ENCODE peak calls at places on chromosomes 13 and 19, in eight cellular contexts. J, H, O, B, Y, G, A and E are unnamed samples.
A peak's percentile ranks its signal among the peaks of the same experiment; 100 is the strongest.

GRCh38 chr13:67100723-67101122 is 129.4 kb downstream of the PCDH9 start:
- DNase-seq in J (no peak), H (no peak), O (peak; percentile 79), B (no peak), Y (no peak), G (no peak), A (no peak), E (no peak)

GRCh38 chr13:74325106-74325505 is 190.9 kb upstream of the KLF12 start:
- DNase-seq in J (no peak), H (peak; percentile 82), O (peak; percentile 84), B (peak; percentile 9), Y (no peak), G (no peak), A (peak; percentile 68), E (peak; percentile 65)

GRCh38 chr19:53196777-53197396 is 3.7 kb upstream of the ZNF665 start:
- DNase-seq in J (peak; percentile 99), H (peak; percentile 84), O (peak; percentile 84), B (peak; percentile 95), Y (peak; percentile 98), G (peak; percentile 39), A (peak; percentile 84), E (peak; percentile 95)

GRCh38 chr13:65112123-65113075 is 2117.7 kb downstream of the PCDH9 start:
- DNase-seq in J (no peak), H (no peak), O (peak; percentile 66), B (no peak), Y (no peak), G (peak; percentile 90), A (no peak), E (no peak)

GRCh38 chr13:39244561-39245230 is 206.4 kb downstream of the NHLRC3 start:
- DNase-seq in J (no peak), H (no peak), O (no peak), B (no peak), Y (no peak), G (no peak), A (no peak), E (no peak)

GRCh38 chr13:44238011-44238421 is 135.6 kb upstream of the SERP2 start:
- DNase-seq in J (no peak), H (peak; percentile 68), O (peak; percentile 49), B (no peak), Y (no peak), G (peak; percentile 49), A (peak; percentile 83), E (peak; percentile 72)

GRCh38 chr13:38686635-38687245 is at the start of gene FREM2:
- DNase-seq in J (no peak), H (no peak), O (peak; percentile 59), B (no peak), Y (peak; percentile 97), G (no peak), A (no peak), E (peak; percentile 8)

GRCh38 chr19:47459477-47459876 is 12.2 kb downstream of the SLC8A2 start:
- DNase-seq in J (no peak), H (no peak), O (no peak), B (no peak), Y (no peak), G (no peak), A (no peak), E (no peak)

GRCh38 chr13:111043575-111043982 is 71.5 kb upstream of the ARHGEF7 start:
- DNase-seq in J (peak; percentile 54), H (no peak), O (no peak), B (no peak), Y (no peak), G (no peak), A (peak; percentile 64), E (peak; percentile 67)

GRCh38 chr13:110137677-110138008 is 169.3 kb downstream of the COL4A1 start:
- DNase-seq in J (no peak), H (peak; percentile 27), O (no peak), B (peak; percentile 25), Y (peak; percentile 43), G (no peak), A (peak; percentile 22), E (no peak)

GRCh38 chr13:24627090-24627714 is 53.0 kb upstream of the ATP12A start:
- DNase-seq in J (no peak), H (no peak), O (no peak), B (no peak), Y (peak; percentile 88), G (no peak), A (peak; percentile 20), E (no peak)

GRCh38 chr19:38852231-38853044 is 2.7 kb upstream of the HNRNPL start:
- DNase-seq in J (peak; percentile 80), H (peak; percentile 61), O (peak; percentile 69), B (peak; percentile 51), Y (peak; percentile 60), G (no peak), A (peak; percentile 75), E (peak; percentile 68)

GRCh38 chr13:58935689-58936088 is 1228.0 kb downstream of the DIAPH3 start:
- DNase-seq in J (no peak), H (no peak), O (no peak), B (no peak), Y (no peak), G (no peak), A (no peak), E (no peak)

GRCh38 chr19:40750285-40751064 is at the start of gene ACTMAP:
- DNase-seq in J (peak; percentile 100), H (peak; percentile 100), O (peak; percentile 99), B (peak; percentile 100), Y (peak; percentile 100), G (peak; percentile 99), A (peak; percentile 100), E (peak; percentile 100)

GRCh38 chr13:107450426-107450825 is 764.9 kb downstream of the LIG4 start:
- DNase-seq in J (no peak), H (peak; percentile 2), O (peak; percentile 33), B (no peak), Y (no peak), G (no peak), A (peak; percentile 5), E (peak; percentile 20)

GRCh38 chr19:42198676-42199439 is 18.6 kb downstream of the DEDD2 start:
- DNase-seq in J (no peak), H (no peak), O (no peak), B (no peak), Y (no peak), G (no peak), A (no peak), E (no peak)

GRCh38 chr13:47901451-47901850 is 99.6 kb downstream of the SUCLA2 start:
- DNase-seq in J (no peak), H (no peak), O (peak; percentile 76), B (no peak), Y (peak; percentile 13), G (peak; percentile 26), A (peak; percentile 27), E (peak; percentile 73)

GRCh38 chr13:94765814-94766213 is 53.5 kb upstream of the SOX21 start:
- DNase-seq in J (no peak), H (no peak), O (no peak), B (no peak), Y (no peak), G (no peak), A (no peak), E (no peak)

GRCh38 chr13:99976502-99977115 is 5.0 kb upstream of the ZIC2 start:
- DNase-seq in J (no peak), H (no peak), O (no peak), B (no peak), Y (no peak), G (no peak), A (no peak), E (no peak)

GRCh38 chr19:29568036-29568788 is 37.9 kb upstream of the POP4 start:
- DNase-seq in J (no peak), H (no peak), O (no peak), B (no peak), Y (no peak), G (no peak), A (no peak), E (no peak)

DNA sequence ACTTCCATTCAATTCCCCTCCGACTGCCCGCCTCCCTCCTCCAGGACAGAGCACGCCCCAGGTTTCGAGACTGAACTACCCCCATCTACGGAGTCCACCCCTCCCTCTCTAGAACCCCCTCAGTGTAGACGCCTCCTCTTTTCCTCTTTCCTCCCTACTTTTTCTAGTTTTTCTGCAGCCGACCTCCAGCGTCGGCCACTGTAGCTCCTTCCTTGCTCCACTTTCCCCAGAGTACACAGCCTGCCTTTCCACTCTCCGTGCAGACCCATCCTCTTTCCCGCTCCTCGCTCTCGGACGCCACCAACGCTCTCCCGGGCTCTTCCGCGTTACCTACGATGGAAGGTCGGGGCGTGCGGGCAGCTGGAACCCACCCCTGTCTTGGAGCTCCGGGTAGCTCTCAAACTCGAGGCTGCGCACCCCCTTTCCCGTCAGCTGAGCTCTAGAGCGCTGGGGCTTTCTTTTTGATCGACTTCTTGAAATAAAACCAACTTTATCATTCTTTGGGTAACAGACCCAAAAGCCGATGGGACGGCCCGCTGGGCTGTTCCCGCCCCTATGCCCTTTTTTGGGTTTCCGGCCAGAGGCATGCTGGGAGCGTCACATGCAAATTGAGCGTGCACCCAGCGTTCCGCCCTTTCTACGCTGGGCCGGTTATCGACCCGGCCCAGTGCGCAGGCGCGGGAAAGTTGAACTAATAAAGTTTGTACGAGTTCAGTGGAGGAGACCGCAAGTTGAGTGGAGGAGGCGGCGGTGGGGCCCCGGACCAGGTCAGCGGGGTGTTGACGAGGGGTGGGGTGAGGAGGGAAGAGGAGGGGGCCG is at the start of the genes BCL2L12 and IRF3:
- DNase-seq in J (peak; percentile 98), H (peak; percentile 97), O (peak; percentile 90), B (peak; percentile 98), Y (peak; percentile 99), G (peak; percentile 79), A (peak; percentile 93), E (peak; percentile 96)
- TF ChIP-seq CTCF in J (no peak), H (no peak), O (no peak), B (no peak), Y (no peak), G (no peak), A (no peak), E (no peak)

DNA sequence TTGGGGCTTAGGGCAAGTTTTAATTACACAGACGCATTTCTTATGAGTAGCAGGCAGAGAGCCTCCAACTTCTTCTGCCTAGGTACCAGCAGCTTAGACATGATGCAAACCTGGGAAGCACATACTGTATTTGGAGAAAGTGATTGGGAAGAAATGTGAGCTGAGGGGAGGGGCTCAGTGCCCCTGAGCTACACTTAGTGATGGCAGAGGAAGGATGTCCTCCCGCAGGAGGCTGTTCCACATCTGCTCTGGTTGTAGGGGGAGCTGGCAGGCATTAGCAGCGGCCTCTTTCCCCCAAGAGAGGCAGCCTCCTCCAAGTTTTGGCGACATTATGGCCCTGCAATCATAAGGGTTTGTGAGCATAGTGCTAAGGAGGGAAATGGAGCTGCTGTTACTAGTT is 3.2 kb downstream of the ALOX5AP start:
- DNase-seq in J (no peak), H (no peak), O (no peak), B (no peak), Y (peak; percentile 17), G (no peak), A (no peak), E (no peak)
- H3K4me3 ChIP-seq in J (no peak overlapping the region), H (no peak overlapping the region), O (no peak overlapping the region), B (no peak overlapping the region), Y (no peak overlapping the region), G (no peak overlapping the region), A (no peak overlapping the region), E (no peak overlapping the region)

DNA sequence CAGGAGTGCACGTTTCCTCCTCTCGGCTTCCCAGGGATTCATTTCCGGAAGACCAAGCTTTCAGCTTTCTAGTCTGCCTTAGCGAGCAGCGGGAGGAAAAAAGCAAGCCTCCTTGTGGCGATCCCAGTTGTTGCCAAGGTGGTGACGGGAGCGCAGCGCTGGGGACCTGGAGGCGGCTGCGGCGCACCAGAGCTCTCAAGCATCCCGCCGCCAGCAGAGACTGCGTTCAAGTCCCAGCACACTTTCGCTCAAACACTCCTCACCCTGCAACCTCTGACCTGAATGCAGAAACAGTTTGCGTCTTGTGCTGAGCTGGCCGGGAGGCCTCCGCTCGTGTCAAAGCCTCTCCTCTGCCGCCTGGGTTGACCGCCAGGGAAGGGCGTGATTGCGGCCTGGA is 4.9 kb downstream of the GSX1 start:
- DNase-seq in J (no peak), H (peak; percentile 8), O (peak; percentile 15), B (no peak), Y (peak; percentile 90), G (no peak), A (peak; percentile 19), E (peak; percentile 12)
- TF ChIP-seq CTCF in J (no peak), H (peak; percentile 12), O (no peak), B (no peak), Y (peak; percentile 61), G (peak; percentile 10), A (peak; percentile 5), E (peak; percentile 27)

GRCh38 chr19:51595776-51596175 is 24.7 kb downstream of the ZNF175 start:
- DNase-seq in J (no peak), H (no peak), O (no peak), B (no peak), Y (no peak), G (no peak), A (no peak), E (no peak)
- H3K4me3 ChIP-seq in J (no peak overlapping the region), H (no peak overlapping the region), O (no peak overlapping the region), B (no peak overlapping the region), Y (no peak overlapping the region), G (no peak overlapping the region), A (no peak overlapping the region), E (no peak overlapping the region)